ENCODE peak calls at places on chromosome 22, in eight cellular contexts. E, R, U, K, F, X, P and C are unnamed samples.

GRCh38 chr22:46084943-46085830 is 65.1 kb upstream of the PPARA start:
- DNase-seq in E (peak; percentile 96), R (no peak), U (no peak), K (no peak), F (no peak), X (no peak), P (no peak), C (no peak)

GRCh38 chr22:20528405-20528978 is 21.1 kb downstream of the MED15 start:
- DNase-seq in E (peak; percentile 46), R (no peak), U (no peak), K (no peak), F (no peak), X (no peak), P (no peak), C (no peak)

GRCh38 chr22:37525746-37526350 is 6.6 kb upstream of the CARD10 start:
- DNase-seq in E (peak; percentile 59), R (no peak), U (no peak), K (no peak), F (no peak), X (no peak), P (no peak), C (no peak)

GRCh38 chr22:50705851-50706351 is 32.1 kb upstream of the ACR start:
- DNase-seq in E (peak; percentile 80), R (no peak), U (no peak), K (no peak), F (no peak), X (no peak), P (no peak), C (no peak)

GRCh38 chr22:17981497-17981896 is 42.9 kb downstream of the MICAL3 start:
- DNase-seq in E (no peak), R (no peak), U (no peak), K (no peak), F (no peak), X (no peak), P (no peak), C (no peak)

GRCh38 chr22:20549232-20549841 is 41.9 kb downstream of the MED15 start:
- DNase-seq in E (peak; percentile 87), R (peak; percentile 30), U (no peak), K (no peak), F (no peak), X (peak; percentile 50), P (no peak), C (no peak)

GRCh38 chr22:27197071-27197470 is 539.7 kb downstream of the MIAT start:
- DNase-seq in E (no peak), R (no peak), U (no peak), K (no peak), F (no peak), X (no peak), P (no peak), C (no peak)

GRCh38 chr22:44627521-44628139 is 74.4 kb upstream of the PRR5 start:
- DNase-seq in E (peak; percentile 70), R (no peak), U (no peak), K (no peak), F (no peak), X (no peak), P (no peak), C (no peak)

GRCh38 chr22:20956258-20957117 is 10.6 kb upstream of the AIFM3 start:
- DNase-seq in E (no peak), R (no peak), U (no peak), K (peak; percentile 63), F (no peak), X (no peak), P (no peak), C (peak; percentile 61)